ENCODE peak calls at places on chromosomes 16 and 17, in seven cellular contexts. Z is K562; I is tibial nerve; F is activated CD4-positive, alpha-beta memory T cell treated with anti-CD3 and anti-CD28 coated beads, Interleukin-2, amount 10 ng/mL, durations not matched to agents 7 days and 5 days; A is central memory CD4-positive, alpha-beta T cell; H is LoVo; G is posterior cingulate gyrus. R is an unnamed sample.

GRCh38 chr17:10061131-10061581 is 137.2 kb downstream of the GAS7 start:
- DNase-seq in G (no peak), A (no peak), H (no peak), F (no peak), Z (no peak), I (no peak), R (no peak)

GRCh38 chr17:78670850-78671291 is 93.7 kb upstream of the DNAH17 start:
- DNase-seq in I (no peak), A (no peak), F (no peak), Z (no peak), G (no peak), H (no peak), R (no peak)

GRCh38 chr17:2455956-2456355 is 55.1 kb upstream of the MNT start:
- DNase-seq in H (no peak), I (no peak), G (no peak), Z (no peak), F (no peak), A (no peak), R (no peak)

GRCh38 chr16:31192856-31193642 is 9.5 kb downstream of the PYCARD start:
- DNase-seq in I (no peak), F (no peak), G (no peak), Z (peak), H (no peak), A (no peak), R (no peak)

GRCh38 chr17:7192271-7192937 is 13.2 kb upstream of the ASGR1 start:
- DNase-seq in Z (no peak), A (no peak), G (no peak), I (no peak), H (no peak), F (no peak), R (no peak)

GRCh38 chr16:47058295-47059086 is 85.0 kb upstream of the DNAJA2 start:
- DNase-seq in H (peak), I (no peak), F (no peak), Z (peak), A (no peak), G (no peak), R (no peak)

GRCh38 chr17:31052187-31052889 is 42.4 kb upstream of the NF1 start:
- DNase-seq in F (peak), I (no peak), G (no peak), Z (peak), H (peak), A (no peak), R (peak)

GRCh38 chr17:80942360-80943345 is 49.0 kb upstream of the CHMP6 start:
- DNase-seq in F (no peak), I (peak), Z (no peak), G (peak), A (no peak), H (peak), R (no peak)

GRCh38 chr17:17140590-17140980 is 65.5 kb downstream of the PLD6 start:
- DNase-seq in H (no peak), A (no peak), F (no peak), I (no peak), G (peak), Z (peak), R (peak)